ENCODE peak calls at places on chromosomes 4 and X, in four cellular contexts. C is activated naive CD4-positive, alpha-beta T cell treated with anti-CD3 and anti-CD28 coated beads, Interleukin-2, amount 10 ng/mL, durations not matched to agents 7 days and 5 days; A is NCI-H1105; E is CD8-positive, alpha-beta T cell. S is an unnamed sample.
A peak's percentile ranks its signal among the peaks of the same experiment; 100 is the strongest.

GRCh38 chr4:148095346-148095923 is 346.8 kb downstream of the NR3C2 start:
- DNase-seq in C (no peak), A (no peak), E (no peak), S (no peak)

GRCh38 chr4:92305148-92305877 is 1.5 kb downstream of the GRID2 start:
- DNase-seq in C (no peak), A (peak; percentile 19), E (no peak), S (no peak)

GRCh38 chr4:76090241-76090691 is 15.8 kb downstream of the ART3 start:
- DNase-seq in C (no peak), A (no peak), E (no peak), S (no peak)

GRCh38 chr4:54332577-54332976 is 103.5 kb downstream of the PDGFRA start:
- DNase-seq in C (no peak), A (no peak), E (no peak), S (no peak)

GRCh38 chrX:13120017-13120416 is 75.6 kb upstream of the FAM9C start:
- DNase-seq in C (no peak), A (no peak), E (no peak), S (no peak)

GRCh38 chrX:41384041-41384705 is 50.2 kb downstream of the DDX3X start:
- DNase-seq in C (peak; percentile 75), A (no peak), E (no peak), S (peak; percentile 71)

GRCh38 chrX:21741869-21742701 is 15.8 kb downstream of the SMPX start:
- DNase-seq in C (no peak), A (no peak), E (no peak), S (no peak)

GRCh38 chrX:18354369-18355329 is at the start of gene SCML2:
- DNase-seq in C (peak; percentile 35), A (peak; percentile 22), E (peak; percentile 50), S (no peak)

GRCh38 chr4:14994242-14994641 is 8.0 kb upstream of the CPEB2 start:
- DNase-seq in C (no peak), A (no peak), E (no peak), S (no peak)

GRCh38 chr4:65589331-65589730 is 81.0 kb downstream of the EPHA5 start:
- DNase-seq in C (no peak), A (no peak), E (no peak), S (no peak)